ENCODE peak calls at places on chromosomes 16 and 17, in six cellular contexts. J is mucosa of descending colon, U is astrocyte of the hippocampus, S is K562, D is T-helper 17 cell, Z is head of caudate nucleus. I is an unnamed sample.

GRCh38 chr17:63024716-63025115 is 58.7 kb downstream of the TANC2 start:
- DNase-seq in J (no peak), U (peak; percentile 58), S (no peak), D (no peak), Z (no peak), I (no peak)

GRCh38 chr16:29011112-29011511 is 26.3 kb downstream of the LAT start:
- DNase-seq in J (no peak), U (no peak), S (no peak), D (no peak), Z (no peak), I (no peak)

GRCh38 chr17:57174591-57174990 is 81.7 kb upstream of the MSI2 start:
- DNase-seq in J (no peak), U (no peak), S (no peak), D (no peak), Z (no peak), I (no peak)

GRCh38 chr16:71645450-71645849 is 19.5 kb downstream of the MARVELD3 start:
- DNase-seq in J (no peak), U (peak; percentile 20), S (peak; percentile 22), D (no peak), Z (no peak), I (no peak)

GRCh38 chr16:10558305-10558704 is 22.1 kb downstream of the EMP2 start:
- DNase-seq in J (no peak), U (no peak), S (no peak), D (no peak), Z (no peak), I (no peak)

GRCh38 chr17:35745246-35745645 is 7.8 kb downstream of the GAS2L2 start:
- DNase-seq in J (no peak), U (no peak), S (no peak), D (no peak), Z (no peak), I (no peak)

GRCh38 chr16:68065716-68066305 is 19.4 kb upstream of the NFATC3 start:
- DNase-seq in J (no peak), U (peak; percentile 90), S (no peak), D (no peak), Z (no peak), I (no peak)

GRCh38 chr17:48543854-48544355 is 1.0 kb downstream of the HOXB2 start:
- DNase-seq in J (peak; percentile 48), U (no peak), S (no peak), D (no peak), Z (no peak), I (no peak)

GRCh38 chr16:2810651-2811050 is 6.4 kb upstream of the PRSS21 start:
- DNase-seq in J (no peak), U (no peak), S (no peak), D (no peak), Z (no peak), I (no peak)

GRCh38 chr16:85391769-85392583 is 221.1 kb upstream of the GSE1 start:
- DNase-seq in J (peak; percentile 28), U (no peak), S (no peak), D (no peak), Z (no peak), I (no peak)

GRCh38 chr17:8148560-8148959 is 3.6 kb downstream of the PER1 start:
- DNase-seq in J (peak; percentile 45), U (no peak), S (no peak), D (no peak), Z (no peak), I (no peak)

GRCh38 chr17:13209091-13209490 is 191.3 kb upstream of the ELAC2 start:
- DNase-seq in J (no peak), U (peak; percentile 16), S (no peak), D (no peak), Z (no peak), I (no peak)

GRCh38 chr17:31171711-31172110 is 76.9 kb downstream of the NF1 start:
- DNase-seq in J (no peak), U (no peak), S (no peak), D (no peak), Z (no peak), I (no peak)

GRCh38 chr16:80347900-80348299 is 192.9 kb upstream of the DYNLRB2 start:
- DNase-seq in J (no peak), U (peak; percentile 55), S (no peak), D (no peak), Z (no peak), I (no peak)

GRCh38 chr16:76370344-76370743 is 93.1 kb downstream of the CNTNAP4 start:
- DNase-seq in J (no peak), U (no peak), S (no peak), D (no peak), Z (no peak), I (no peak)

GRCh38 chr17:14805348-14805747 is 459.8 kb downstream of the PMP22 start:
- DNase-seq in J (no peak), U (no peak), S (no peak), D (no peak), Z (no peak), I (no peak)

GRCh38 chr17:64406321-64407200 is 15.9 kb upstream of the PECAM1 start:
- DNase-seq in J (no peak), U (no peak), S (peak; percentile 58), D (no peak), Z (no peak), I (no peak)